ENCODE peak calls at places on chromosomes 16 and 17, in seven cellular contexts. W, T, O, R, F, V and Z are unnamed samples.

GRCh38 chr16:68396481-68396880 is 51.8 kb downstream of the SMPD3 start:
- DNase-seq in T (no peak), R (peak), F (peak), W (peak), V (no peak), O (peak), Z (peak)

GRCh38 chr17:68777243-68777855 is 176.2 kb upstream of the FAM20A start:
- DNase-seq in T (peak), R (peak), W (peak), O (peak), F (peak), V (no peak), Z (peak)

GRCh38 chr17:17225901-17226300 is 11.1 kb downstream of the FLCN start:
- DNase-seq in R (no peak), F (no peak), O (no peak), W (no peak), V (no peak), T (no peak), Z (no peak)

GRCh38 chr16:14014284-14014625 is 56.9 kb upstream of the MRTFB start:
- DNase-seq in R (no peak), T (no peak), W (no peak), V (no peak), O (no peak), F (no peak), Z (no peak)

GRCh38 chr16:797120-797420 is 3.5 kb downstream of the GNG13 start:
- DNase-seq in F (no peak), W (no peak), O (no peak), V (no peak), R (no peak), T (no peak), Z (no peak)

GRCh38 chr17:51745993-51746392 is 412.5 kb downstream of the CA10 start:
- DNase-seq in V (no peak), O (no peak), F (no peak), T (no peak), W (no peak), R (no peak), Z (no peak)

GRCh38 chr16:83907926-83908325 is 9.0 kb downstream of the MLYCD start:
- DNase-seq in T (no peak), F (no peak), R (no peak), O (no peak), W (no peak), V (no peak), Z (no peak)

GRCh38 chr16:85750827-85751641 is at the start of gene C16orf74:
- DNase-seq in R (peak), W (peak), F (no peak), V (no peak), O (peak), T (peak), Z (no peak)

GRCh38 chr17:4506180-4506814 is 7.6 kb downstream of the SPNS2 start:
- DNase-seq in F (no peak), T (no peak), V (no peak), R (no peak), O (no peak), W (no peak), Z (no peak)

GRCh38 chr16:88991813-88992350 is 14.9 kb upstream of the CBFA2T3 start:
- DNase-seq in V (no peak), F (no peak), R (no peak), T (no peak), W (no peak), O (no peak), Z (no peak)